ENCODE peak calls at places on chromosome 2, in six cellular contexts. One of them, this sample, is unnamed.
A peak's percentile ranks its signal among the peaks of the same experiment; 100 is the strongest.

GRCh38 chr2:196314157-196314556 is 142.8 kb upstream of the STK17B start:
- DNase-seq in HCEC 1CT: no peak
- DNase-seq in iris pigment epithelial cell: no peak
- DNase-seq in NAMALWA: no peak
- DNase-seq in stimulated activated CD8-positive, alpha-beta memory T cell treated with anti-CD3 and anti-CD28 coated beads, Interleukin-15, amount 100 ng/mL, for 24 hours: no peak
- DNase-seq in WTC11: no peak
- DNase-seq in this sample: no peak

GRCh38 chr2:190637903-190638618 is 10.8 kb upstream of the NAB1 start:
- DNase-seq in HCEC 1CT: no peak
- DNase-seq in WTC11: no peak
- DNase-seq in NAMALWA: no peak
- DNase-seq in stimulated activated CD8-positive, alpha-beta memory T cell treated with anti-CD3 and anti-CD28 coated beads, Interleukin-15, amount 100 ng/mL, for 24 hours: no peak
- DNase-seq in iris pigment epithelial cell: peak; percentile 58
- DNase-seq in this sample: no peak

GRCh38 chr2:233982421-233983121 is 65.4 kb downstream of the TRPM8 start:
- DNase-seq in WTC11: no peak
- DNase-seq in iris pigment epithelial cell: peak; percentile 89
- DNase-seq in HCEC 1CT: peak; percentile 92
- DNase-seq in stimulated activated CD8-positive, alpha-beta memory T cell treated with anti-CD3 and anti-CD28 coated beads, Interleukin-15, amount 100 ng/mL, for 24 hours: no peak
- DNase-seq in NAMALWA: no peak
- DNase-seq in this sample: peak; percentile 69

GRCh38 chr2:127498386-127498785 is 27.9 kb downstream of the IWS1 start:
- DNase-seq in iris pigment epithelial cell: peak; percentile 88
- DNase-seq in WTC11: no peak
- DNase-seq in HCEC 1CT: peak; percentile 84
- DNase-seq in NAMALWA: no peak
- DNase-seq in stimulated activated CD8-positive, alpha-beta memory T cell treated with anti-CD3 and anti-CD28 coated beads, Interleukin-15, amount 100 ng/mL, for 24 hours: no peak
- DNase-seq in this sample: no peak

GRCh38 chr2:104790100-104790811 is 63.7 kb upstream of the POU3F3 start:
- DNase-seq in NAMALWA: no peak
- DNase-seq in iris pigment epithelial cell: peak; percentile 34
- DNase-seq in WTC11: peak; percentile 53
- DNase-seq in HCEC 1CT: no peak
- DNase-seq in stimulated activated CD8-positive, alpha-beta memory T cell treated with anti-CD3 and anti-CD28 coated beads, Interleukin-15, amount 100 ng/mL, for 24 hours: no peak
- DNase-seq in this sample: no peak

GRCh38 chr2:239093956-239094355 is 246.1 kb downstream of the TWIST2 start:
- DNase-seq in stimulated activated CD8-positive, alpha-beta memory T cell treated with anti-CD3 and anti-CD28 coated beads, Interleukin-15, amount 100 ng/mL, for 24 hours: no peak
- DNase-seq in iris pigment epithelial cell: peak; percentile 22
- DNase-seq in WTC11: no peak
- DNase-seq in HCEC 1CT: no peak
- DNase-seq in NAMALWA: no peak
- DNase-seq in this sample: no peak

GRCh38 chr2:98634406-98635092 is 26.2 kb downstream of the UNC50 start:
- DNase-seq in iris pigment epithelial cell: peak; percentile 15
- DNase-seq in WTC11: peak; percentile 72
- DNase-seq in HCEC 1CT: peak; percentile 7
- DNase-seq in stimulated activated CD8-positive, alpha-beta memory T cell treated with anti-CD3 and anti-CD28 coated beads, Interleukin-15, amount 100 ng/mL, for 24 hours: no peak
- DNase-seq in NAMALWA: peak; percentile 36
- DNase-seq in this sample: no peak

GRCh38 chr2:37641582-37642111 is 29.8 kb downstream of the CDC42EP3 start:
- DNase-seq in stimulated activated CD8-positive, alpha-beta memory T cell treated with anti-CD3 and anti-CD28 coated beads, Interleukin-15, amount 100 ng/mL, for 24 hours: no peak
- DNase-seq in iris pigment epithelial cell: no peak
- DNase-seq in NAMALWA: no peak
- DNase-seq in WTC11: no peak
- DNase-seq in HCEC 1CT: peak; percentile 86
- DNase-seq in this sample: no peak

GRCh38 chr2:222859786-222860726 is 780 bp upstream of the ACSL3 start:
- DNase-seq in stimulated activated CD8-positive, alpha-beta memory T cell treated with anti-CD3 and anti-CD28 coated beads, Interleukin-15, amount 100 ng/mL, for 24 hours: no peak
- DNase-seq in iris pigment epithelial cell: peak; percentile 77
- DNase-seq in WTC11: peak; percentile 30
- DNase-seq in NAMALWA: peak; percentile 45
- DNase-seq in HCEC 1CT: no peak
- DNase-seq in this sample: peak; percentile 93

GRCh38 chr2:193502363-193503035 is 1307.8 kb upstream of the TMEFF2 start:
- DNase-seq in WTC11: peak; percentile 90
- DNase-seq in stimulated activated CD8-positive, alpha-beta memory T cell treated with anti-CD3 and anti-CD28 coated beads, Interleukin-15, amount 100 ng/mL, for 24 hours: no peak
- DNase-seq in HCEC 1CT: no peak
- DNase-seq in iris pigment epithelial cell: no peak
- DNase-seq in NAMALWA: no peak
- DNase-seq in this sample: no peak

GRCh38 chr2:57920342-57920939 is 126.2 kb upstream of the VRK2 start:
- DNase-seq in WTC11: no peak
- DNase-seq in iris pigment epithelial cell: no peak
- DNase-seq in stimulated activated CD8-positive, alpha-beta memory T cell treated with anti-CD3 and anti-CD28 coated beads, Interleukin-15, amount 100 ng/mL, for 24 hours: no peak
- DNase-seq in NAMALWA: no peak
- DNase-seq in HCEC 1CT: no peak
- DNase-seq in this sample: no peak

GRCh38 chr2:10232096-10232815 is 70.4 kb upstream of the HPCAL1 start:
- DNase-seq in stimulated activated CD8-positive, alpha-beta memory T cell treated with anti-CD3 and anti-CD28 coated beads, Interleukin-15, amount 100 ng/mL, for 24 hours: no peak
- DNase-seq in HCEC 1CT: no peak
- DNase-seq in NAMALWA: no peak
- DNase-seq in WTC11: peak; percentile 7
- DNase-seq in iris pigment epithelial cell: no peak
- DNase-seq in this sample: no peak

GRCh38 chr2:37918742-37919186 is 6.3 kb upstream of the RMDN2 start:
- DNase-seq in WTC11: no peak
- DNase-seq in stimulated activated CD8-positive, alpha-beta memory T cell treated with anti-CD3 and anti-CD28 coated beads, Interleukin-15, amount 100 ng/mL, for 24 hours: no peak
- DNase-seq in iris pigment epithelial cell: no peak
- DNase-seq in HCEC 1CT: no peak
- DNase-seq in NAMALWA: no peak
- DNase-seq in this sample: no peak

GRCh38 chr2:151959203-151959602 is 131.0 kb upstream of the ARL5A start:
- DNase-seq in NAMALWA: no peak
- DNase-seq in iris pigment epithelial cell: no peak
- DNase-seq in HCEC 1CT: no peak
- DNase-seq in WTC11: no peak
- DNase-seq in stimulated activated CD8-positive, alpha-beta memory T cell treated with anti-CD3 and anti-CD28 coated beads, Interleukin-15, amount 100 ng/mL, for 24 hours: no peak
- DNase-seq in this sample: no peak